ENCODE peak calls at places on chromosomes 16 and 17, in ten cellular contexts. M, L, Q, I, D, A, O, P, F and B are unnamed samples.

GRCh38 chr17:68431661-68432071 is 25.6 kb downstream of the WIPI1 start:
- DNase-seq in M (no peak), L (no peak), Q (peak; percentile 35), I (no peak), D (no peak), A (no peak), O (no peak), P (no peak), F (no peak), B (no peak)

GRCh38 chr17:33438578-33438977 is 145.5 kb upstream of the ASIC2 start:
- DNase-seq in M (no peak), L (no peak), Q (no peak), I (no peak), D (no peak), A (no peak), O (no peak), P (no peak), F (no peak), B (no peak)

GRCh38 chr16:86643661-86644060 is 65.3 kb downstream of the FOXL1 start:
- DNase-seq in M (no peak), L (no peak), Q (no peak), I (no peak), D (no peak), A (no peak), O (no peak), P (no peak), F (no peak), B (no peak)

GRCh38 chr16:84504420-84505248 is at the start of gene MEAK7:
- DNase-seq in M (no peak), L (peak; percentile 99), Q (peak; percentile 98), I (peak; percentile 86), D (peak; percentile 99), A (peak; percentile 98), O (peak; percentile 99), P (peak; percentile 97), F (peak; percentile 99), B (peak; percentile 99)

GRCh38 chr16:73064227-73064995 is 16.5 kb upstream of the ZFHX3 start:
- DNase-seq in M (no peak), L (no peak), Q (no peak), I (no peak), D (no peak), A (no peak), O (peak; percentile 59), P (no peak), F (no peak), B (no peak)

GRCh38 chr17:50904522-50905459 is 38.6 kb upstream of the TOB1 start:
- DNase-seq in M (no peak), L (peak; percentile 87), Q (no peak), I (no peak), D (peak; percentile 89), A (peak; percentile 62), O (peak; percentile 50), P (peak; percentile 9), F (peak; percentile 70), B (no peak)

GRCh38 chr16:50819706-50820105 is 77.8 kb downstream of the CYLD start:
- DNase-seq in M (no peak), L (no peak), Q (no peak), I (no peak), D (no peak), A (no peak), O (no peak), P (no peak), F (no peak), B (no peak)

GRCh38 chr16:73329363-73330306 is 281.7 kb upstream of the ZFHX3 start:
- DNase-seq in M (no peak), L (no peak), Q (no peak), I (no peak), D (peak; percentile 20), A (no peak), O (no peak), P (no peak), F (no peak), B (no peak)

GRCh38 chr17:40524243-40524965 is 23.0 kb upstream of the TNS4 start:
- DNase-seq in M (no peak), L (no peak), Q (no peak), I (no peak), D (no peak), A (no peak), O (no peak), P (no peak), F (peak; percentile 1), B (no peak)

GRCh38 chr17:40526668-40527067 is 25.2 kb upstream of the TNS4 start:
- DNase-seq in M (no peak), L (no peak), Q (no peak), I (no peak), D (no peak), A (no peak), O (peak; percentile 81), P (peak; percentile 42), F (no peak), B (no peak)

GRCh38 chr17:40522250-40522960 is 21.0 kb upstream of the TNS4 start:
- DNase-seq in M (no peak), L (no peak), Q (no peak), I (no peak), D (no peak), A (no peak), O (peak; percentile 20), P (no peak), F (no peak), B (no peak)

GRCh38 chr17:40522961-40523310 is 21.5 kb upstream of the TNS4 start:
- DNase-seq in M (no peak), L (no peak), Q (no peak), I (no peak), D (no peak), A (no peak), O (peak; percentile 10), P (no peak), F (no peak), B (no peak)

GRCh38 chr17:40525294-40525693 is 23.9 kb upstream of the TNS4 start:
- DNase-seq in M (no peak), L (no peak), Q (no peak), I (no peak), D (no peak), A (no peak), O (no peak), P (no peak), F (no peak), B (no peak)
- H3K27ac ChIP-seq in M (no peak overlapping the region), L (no peak overlapping the region), Q (peak overlapping the region; percentile 99), I (no peak overlapping the region), D (no peak overlapping the region), A (no peak overlapping the region), O (no peak overlapping the region), P (no peak overlapping the region), F (no peak overlapping the region), B (no peak overlapping the region)

GRCh38 chr16:81505011-81505660 is 60.5 kb downstream of the CMIP start:
- DNase-seq in M (no peak), L (no peak), Q (no peak), I (peak; percentile 72), D (no peak), A (no peak), O (no peak), P (no peak), F (no peak), B (no peak)
- TF ChIP-seq POLR2A in M (peak; percentile 2), L (no peak), Q (no peak), I (peak; percentile 60), D (no peak), A (no peak), O (no peak), P (no peak), F (no peak), B (no peak)

GRCh38 chr16:68285683-68286082 is 21.4 kb downstream of the SLC7A6 start:
- DNase-seq in M (no peak), L (no peak), Q (no peak), I (no peak), D (no peak), A (no peak), O (no peak), P (no peak), F (no peak), B (no peak)
- H3K4me1 ChIP-seq in M (peaks cover 81% of the 10 kb centered on the region), L (peaks cover 30% of the 10 kb centered on the region), Q (peaks cover 15% of the 10 kb centered on the region), I (peaks cover 86% of the 10 kb centered on the region), D (no peaks in the 10 kb centered on the region), A (no peaks in the 10 kb centered on the region), O (peaks cover 59% of the 10 kb centered on the region), P (peaks cover 88% of the 10 kb centered on the region), F (peaks cover 65% of the 10 kb centered on the region), B (peaks cover 77% of the 10 kb centered on the region)

GRCh38 chr17:48644910-48645557 is 18.9 kb upstream of the HOXB9 start:
- DNase-seq in M (no peak), L (no peak), Q (no peak), I (no peak), D (no peak), A (no peak), O (no peak), P (no peak), F (no peak), B (no peak)

GRCh38 chr17:48644159-48644558 is 18.0 kb upstream of the HOXB9 start:
- DNase-seq in M (no peak), L (no peak), Q (no peak), I (no peak), D (no peak), A (no peak), O (no peak), P (no peak), F (no peak), B (no peak)

GRCh38 chr17:48646183-48647102 is 20.3 kb upstream of the HOXB9 start:
- DNase-seq in M (no peak), L (no peak), Q (peak; percentile 64), I (no peak), D (no peak), A (no peak), O (no peak), P (no peak), F (no peak), B (no peak)

GRCh38 chr17:48647103-48647963 is 21.2 kb upstream of the HOXB9 start:
- DNase-seq in M (no peak), L (no peak), Q (peak; percentile 71), I (no peak), D (no peak), A (no peak), O (no peak), P (no peak), F (no peak), B (no peak)

GRCh38 chr17:48645639-48646182 is 19.6 kb upstream of the HOXB9 start:
- DNase-seq in M (no peak), L (no peak), Q (no peak), I (no peak), D (no peak), A (no peak), O (no peak), P (no peak), F (no peak), B (no peak)
- H3K27ac ChIP-seq in M (no peak overlapping the region), L (no peak overlapping the region), Q (peak overlapping the region; percentile 95), I (no peak overlapping the region), D (no peak overlapping the region), A (no peak overlapping the region), O (no peak overlapping the region), P (no peak overlapping the region), F (no peak overlapping the region), B (no peak overlapping the region)

GRCh38 chr17:81867952-81868673 is 3.0 kb downstream of the ARHGDIA start:
- DNase-seq in M (no peak), L (no peak), Q (no peak), I (no peak), D (peak; percentile 41), A (no peak), O (no peak), P (no peak), F (no peak), B (no peak)
- TF ChIP-seq POLR2A in M (no peak), L (no peak), Q (peak; percentile 58), I (peak; percentile 90), D (no peak), A (no peak), O (no peak), P (no peak), F (no peak), B (no peak)